ENCODE peak calls at places on chromosomes 13 and 19, in eight cellular contexts. K is astrocyte, N is tibial nerve, P is IMR-90, Q is hepatocyte, Z is AG04450, L is lung, T is esophagus squamous epithelium. F is an unnamed sample.

GRCh38 chr19:35712910-35713845 is 4.6 kb upstream of the KMT2B start:
- DNase-seq in K (no peak), N (no peak), P (no peak), Q (peak; percentile 2), Z (no peak), L (no peak), T (no peak), F (peak; percentile 35)

GRCh38 chr13:74203576-74203975 is 69.4 kb upstream of the KLF12 start:
- DNase-seq in K (peak; percentile 47), N (no peak), P (peak; percentile 47), Q (no peak), Z (peak; percentile 46), L (no peak), T (no peak), F (no peak)

GRCh38 chr13:111304041-111304544 is 16.3 kb upstream of the TEX29 start:
- DNase-seq in K (no peak), N (no peak), P (no peak), Q (no peak), Z (no peak), L (no peak), T (no peak), F (no peak)

GRCh38 chr19:18122860-18123795 is 25.6 kb downstream of the MAST3 start:
- DNase-seq in K (no peak), N (no peak), P (no peak), Q (no peak), Z (no peak), L (no peak), T (no peak), F (no peak)

GRCh38 chr19:2315818-2316353 is 7.9 kb upstream of the LINGO3 start:
- DNase-seq in K (no peak), N (peak; percentile 53), P (peak; percentile 56), Q (peak; percentile 71), Z (no peak), L (peak; percentile 74), T (no peak), F (no peak)

GRCh38 chr13:74889321-74889720 is 592.6 kb downstream of the TBC1D4 start:
- DNase-seq in K (no peak), N (no peak), P (no peak), Q (no peak), Z (no peak), L (no peak), T (no peak), F (no peak)

GRCh38 chr19:58554494-58555368 is at the start of gene CHMP2A:
- DNase-seq in K (peak; percentile 90), N (peak; percentile 97), P (peak; percentile 95), Q (peak; percentile 99), Z (peak; percentile 90), L (peak; percentile 98), T (no peak), F (peak; percentile 95)

GRCh38 chr13:112959206-112959605 is 9.8 kb upstream of the MCF2L start:
- DNase-seq in K (no peak), N (no peak), P (no peak), Q (no peak), Z (no peak), L (no peak), T (no peak), F (no peak)

GRCh38 chr19:58586131-58586765 is 13.1 kb upstream of the MZF1 start:
- DNase-seq in K (no peak), N (no peak), P (no peak), Q (no peak), Z (no peak), L (no peak), T (no peak), F (no peak)

GRCh38 chr13:44974056-44974798 is 15.0 kb downstream of the NUFIP1 start:
- DNase-seq in K (peak; percentile 74), N (peak; percentile 63), P (peak; percentile 65), Q (no peak), Z (no peak), L (peak; percentile 40), T (no peak), F (no peak)

GRCh38 chr13:111158136-111158805 is 43.2 kb downstream of the ARHGEF7 start:
- DNase-seq in K (peak; percentile 16), N (no peak), P (no peak), Q (no peak), Z (no peak), L (no peak), T (no peak), F (no peak)

GRCh38 chr19:44587863-44588752 is 25.3 kb upstream of the IGSF23 start:
- DNase-seq in K (peak; percentile 95), N (no peak), P (peak; percentile 96), Q (peak; percentile 55), Z (peak; percentile 86), L (no peak), T (no peak), F (no peak)

GRCh38 chr19:5686326-5686646 is 3.8 kb upstream of the RPL36 start:
- DNase-seq in K (no peak), N (no peak), P (no peak), Q (no peak), Z (no peak), L (no peak), T (no peak), F (no peak)

GRCh38 chr19:3782330-3782729 is 3.9 kb downstream of the MATK start:
- DNase-seq in K (no peak), N (no peak), P (no peak), Q (no peak), Z (no peak), L (no peak), T (no peak), F (no peak)

GRCh38 chr19:30314056-30314804 is 58.0 kb upstream of the ZNF536 start:
- DNase-seq in K (no peak), N (no peak), P (no peak), Q (peak; percentile 46), Z (no peak), L (no peak), T (no peak), F (no peak)

GRCh38 chr19:4732680-4733114 is 9.1 kb upstream of the DPP9 start:
- DNase-seq in K (no peak), N (no peak), P (peak; percentile 57), Q (peak; percentile 75), Z (peak; percentile 26), L (peak; percentile 55), T (no peak), F (peak; percentile 55)

GRCh38 chr13:113820813-113821651 is 42.8 kb downstream of the GAS6 start:
- DNase-seq in K (peak; percentile 98), N (peak; percentile 73), P (peak; percentile 99), Q (peak; percentile 87), Z (peak; percentile 97), L (peak; percentile 46), T (no peak), F (no peak)

GRCh38 chr19:40191836-40192646 is 815 bp downstream of the MAP3K10 start:
- DNase-seq in K (no peak), N (no peak), P (peak; percentile 19), Q (peak; percentile 55), Z (no peak), L (no peak), T (no peak), F (peak; percentile 7)

GRCh38 chr19:9721861-9722260 is 46.7 kb downstream of the ZNF846 start:
- DNase-seq in K (no peak), N (no peak), P (no peak), Q (no peak), Z (no peak), L (no peak), T (no peak), F (no peak)

GRCh38 chr19:21593008-21593427 is 87.6 kb downstream of the ZNF429 start:
- DNase-seq in K (no peak), N (no peak), P (no peak), Q (no peak), Z (no peak), L (no peak), T (no peak), F (no peak)
- H3K27ac ChIP-seq in K (no peak overlapping the region), N (no peak overlapping the region), P (no peak overlapping the region), Q (no peak overlapping the region), Z (no peak overlapping the region), L (no peak overlapping the region), T (no peak overlapping the region), F (no peak overlapping the region)

DNA sequence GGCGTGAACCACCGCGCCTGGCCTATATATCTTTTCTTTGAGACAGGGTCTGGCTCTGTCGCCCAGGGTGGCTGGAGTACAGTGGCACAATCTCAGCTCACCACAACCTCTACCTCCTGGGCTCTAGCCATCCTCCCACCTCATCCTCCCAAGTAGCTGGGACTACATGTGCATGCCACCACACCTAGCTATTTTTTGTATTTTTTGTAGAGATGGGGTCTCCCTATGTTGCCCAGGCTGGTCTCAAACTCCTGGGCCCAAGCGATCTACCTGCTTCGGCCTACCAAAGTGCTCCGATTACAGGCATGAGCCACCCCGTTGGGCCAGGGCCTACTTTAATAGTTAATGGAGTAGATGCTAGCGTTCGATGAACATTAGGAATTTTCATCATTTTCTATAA is 3.4 kb downstream of the TNPO2 start:
- DNase-seq in K (no peak), N (no peak), P (no peak), Q (no peak), Z (no peak), L (no peak), T (no peak), F (no peak)
- TF ChIP-seq CTCF in K (no peak), N (no peak), P (no peak), Q (no peak), Z (no peak), L (no peak), T (no peak), F (no peak)

GRCh38 chr13:20673711-20674110 is 29.8 kb upstream of the IL17D start:
- DNase-seq in K (no peak), N (no peak), P (no peak), Q (no peak), Z (no peak), L (no peak), T (no peak), F (no peak)

GRCh38 chr13:20676213-20676612 is 27.3 kb upstream of the IL17D start:
- DNase-seq in K (no peak), N (no peak), P (no peak), Q (no peak), Z (no peak), L (no peak), T (no peak), F (no peak)

GRCh38 chr13:20669162-20669561 is 34.3 kb upstream of the IL17D start:
- DNase-seq in K (no peak), N (no peak), P (no peak), Q (no peak), Z (no peak), L (no peak), T (no peak), F (no peak)

GRCh38 chr13:20671789-20672188 is 31.7 kb upstream of the IL17D start:
- DNase-seq in K (no peak), N (no peak), P (no peak), Q (no peak), Z (no peak), L (no peak), T (no peak), F (no peak)

DNA sequence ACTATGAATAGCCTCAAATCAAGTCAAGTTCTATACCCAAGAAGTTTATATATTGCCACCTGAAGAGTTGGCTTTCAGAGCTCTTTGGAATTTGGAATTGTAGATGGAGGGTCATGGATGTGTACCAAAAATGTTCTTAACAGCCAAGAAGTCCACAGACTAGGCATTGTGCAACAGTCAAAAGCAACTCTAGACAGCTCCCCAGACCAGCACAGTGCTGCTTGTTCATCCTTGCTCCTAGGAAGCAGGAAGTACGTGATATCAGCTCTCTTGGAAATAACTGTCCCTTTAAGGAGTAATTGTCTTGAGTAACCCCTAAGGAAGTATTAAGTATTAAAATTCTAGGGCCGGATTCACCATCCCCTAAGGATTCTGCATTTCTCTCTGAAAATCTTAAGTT is 30.7 kb upstream of the IL17D start:
- DNase-seq in K (peak; percentile 10), N (no peak), P (peak; percentile 28), Q (no peak), Z (peak; percentile 6), L (no peak), T (no peak), F (no peak)
- H3K27ac ChIP-seq in K (no peak overlapping the region), N (no peak overlapping the region), P (no peak overlapping the region), Q (no peak overlapping the region), Z (no peak overlapping the region), L (no peak overlapping the region), T (no peak overlapping the region), F (no peak overlapping the region)

GRCh38 chr19:37975071-37975470 is 68.1 kb downstream of the SIPA1L3 start:
- DNase-seq in K (no peak), N (no peak), P (no peak), Q (no peak), Z (no peak), L (no peak), T (no peak), F (no peak)
- TF ChIP-seq CTCF in K (no peak), N (no peak), P (no peak), Q (no peak), Z (no peak), L (no peak), T (no peak), F (no peak)